ENCODE peak calls at places on chromosomes 2 and 18, in ten cellular contexts. One of them, this sample, is unnamed.

GRCh38 chr2:23967846-23968245 is 27.6 kb downstream of the UBXN2A start:
- DNase-seq in OCI-LY7: no peak
- DNase-seq in PC-3: no peak
- DNase-seq in PC-9: no peak
- DNase-seq in IMR-90: no peak
- DNase-seq in GM23338: no peak
- DNase-seq in mammary epithelial cell: no peak
- DNase-seq in fibroblast of lung: no peak
- DNase-seq in astrocyte: no peak
- DNase-seq in GM12878: no peak
- DNase-seq in this sample: no peak

GRCh38 chr18:50748243-50749229 is 71.3 kb downstream of the MRO start:
- DNase-seq in GM23338: peak; percentile 31
- DNase-seq in IMR-90: no peak
- DNase-seq in mammary epithelial cell: no peak
- DNase-seq in PC-9: no peak
- DNase-seq in astrocyte: no peak
- DNase-seq in fibroblast of lung: no peak
- DNase-seq in GM12878: no peak
- DNase-seq in PC-3: no peak
- DNase-seq in OCI-LY7: no peak
- DNase-seq in this sample: no peak

GRCh38 chr2:54724150-54724559 is 693 bp downstream of the EML6 start:
- DNase-seq in astrocyte: no peak
- DNase-seq in fibroblast of lung: no peak
- DNase-seq in OCI-LY7: no peak
- DNase-seq in IMR-90: no peak
- DNase-seq in PC-3: no peak
- DNase-seq in PC-9: no peak
- DNase-seq in GM23338: no peak
- DNase-seq in mammary epithelial cell: peak; percentile 35
- DNase-seq in GM12878: no peak
- DNase-seq in this sample: peak; percentile 57

GRCh38 chr18:48921305-48922202 is 29.2 kb downstream of the SMAD7 start:
- DNase-seq in GM12878: no peak
- DNase-seq in PC-3: no peak
- DNase-seq in IMR-90: no peak
- DNase-seq in GM23338: no peak
- DNase-seq in astrocyte: no peak
- DNase-seq in PC-9: no peak
- DNase-seq in mammary epithelial cell: no peak
- DNase-seq in fibroblast of lung: no peak
- DNase-seq in OCI-LY7: no peak
- DNase-seq in this sample: peak; percentile 10

GRCh38 chr2:144644549-144644948 is 124.6 kb upstream of the ZEB2 start:
- DNase-seq in PC-9: no peak
- DNase-seq in PC-3: no peak
- DNase-seq in IMR-90: no peak
- DNase-seq in OCI-LY7: no peak
- DNase-seq in astrocyte: no peak
- DNase-seq in mammary epithelial cell: no peak
- DNase-seq in GM12878: no peak
- DNase-seq in GM23338: no peak
- DNase-seq in fibroblast of lung: no peak
- DNase-seq in this sample: no peak

GRCh38 chr2:50347355-50348044 is 684.4 kb downstream of the NRXN1 start:
- DNase-seq in GM12878: no peak
- DNase-seq in astrocyte: no peak
- DNase-seq in PC-9: no peak
- DNase-seq in GM23338: peak; percentile 69
- DNase-seq in fibroblast of lung: peak; percentile 3
- DNase-seq in PC-3: no peak
- DNase-seq in OCI-LY7: no peak
- DNase-seq in IMR-90: no peak
- DNase-seq in mammary epithelial cell: no peak
- DNase-seq in this sample: no peak

GRCh38 chr2:24435391-24436316 is 55.4 kb upstream of the NCOA1 start:
- DNase-seq in IMR-90: peak; percentile 65
- DNase-seq in astrocyte: peak; percentile 41
- DNase-seq in GM12878: no peak
- DNase-seq in PC-9: no peak
- DNase-seq in fibroblast of lung: peak; percentile 64
- DNase-seq in mammary epithelial cell: no peak
- DNase-seq in PC-3: no peak
- DNase-seq in GM23338: no peak
- DNase-seq in OCI-LY7: no peak
- DNase-seq in this sample: peak; percentile 9

GRCh38 chr2:187541086-187542085 is 12.8 kb downstream of the TFPI start:
- DNase-seq in PC-9: no peak
- DNase-seq in OCI-LY7: no peak
- DNase-seq in fibroblast of lung: peak; percentile 96
- DNase-seq in GM23338: no peak
- DNase-seq in IMR-90: peak; percentile 94
- DNase-seq in mammary epithelial cell: no peak
- DNase-seq in GM12878: no peak
- DNase-seq in astrocyte: peak; percentile 96
- DNase-seq in PC-3: peak; percentile 94
- DNase-seq in this sample: peak; percentile 51

GRCh38 chr18:79480171-79480981 is 84.6 kb downstream of the NFATC1 start:
- DNase-seq in OCI-LY7: no peak
- DNase-seq in mammary epithelial cell: no peak
- DNase-seq in GM23338: no peak
- DNase-seq in fibroblast of lung: no peak
- DNase-seq in astrocyte: no peak
- DNase-seq in PC-9: no peak
- DNase-seq in IMR-90: no peak
- DNase-seq in PC-3: no peak
- DNase-seq in GM12878: no peak
- DNase-seq in this sample: peak; percentile 65

DNA sequence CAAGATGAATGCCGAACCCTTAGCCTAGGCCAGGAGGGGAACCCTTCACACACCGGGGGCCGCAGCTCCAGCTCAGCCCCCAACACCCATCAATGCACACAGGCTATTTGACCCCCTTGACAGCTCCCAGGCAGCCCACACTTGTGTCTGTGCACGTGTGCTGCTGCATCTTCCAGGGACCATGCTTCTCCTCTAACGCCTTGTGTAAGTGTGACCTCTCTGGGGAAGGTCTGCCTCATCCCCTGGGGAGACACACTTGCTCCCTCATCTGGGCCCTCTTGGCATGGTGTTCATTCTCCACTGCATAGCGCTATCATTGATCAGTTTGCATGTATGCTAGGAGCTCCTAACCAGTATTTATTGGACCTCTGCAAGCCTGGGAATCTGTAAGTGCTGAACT is 120.0 kb upstream of the FHL2 start:
- DNase-seq in mammary epithelial cell: no peak
- DNase-seq in OCI-LY7: no peak
- DNase-seq in PC-3: peak; percentile 11
- DNase-seq in astrocyte: no peak
- DNase-seq in GM23338: no peak
- DNase-seq in GM12878: no peak
- DNase-seq in fibroblast of lung: no peak
- DNase-seq in PC-9: no peak
- DNase-seq in IMR-90: no peak
- DNase-seq in this sample: no peak
- TF ChIP-seq CTCF in mammary epithelial cell: peak; percentile 31
- TF ChIP-seq CTCF in OCI-LY7: no peak
- TF ChIP-seq CTCF in PC-3: peak; percentile 31
- TF ChIP-seq CTCF in astrocyte: no peak
- TF ChIP-seq CTCF in GM23338: peak; percentile 61
- TF ChIP-seq CTCF in GM12878: no peak
- TF ChIP-seq CTCF in fibroblast of lung: peak; percentile 12
- TF ChIP-seq CTCF in PC-9: no peak
- TF ChIP-seq CTCF in IMR-90: no peak
- TF ChIP-seq CTCF in this sample: no peak

DNA sequence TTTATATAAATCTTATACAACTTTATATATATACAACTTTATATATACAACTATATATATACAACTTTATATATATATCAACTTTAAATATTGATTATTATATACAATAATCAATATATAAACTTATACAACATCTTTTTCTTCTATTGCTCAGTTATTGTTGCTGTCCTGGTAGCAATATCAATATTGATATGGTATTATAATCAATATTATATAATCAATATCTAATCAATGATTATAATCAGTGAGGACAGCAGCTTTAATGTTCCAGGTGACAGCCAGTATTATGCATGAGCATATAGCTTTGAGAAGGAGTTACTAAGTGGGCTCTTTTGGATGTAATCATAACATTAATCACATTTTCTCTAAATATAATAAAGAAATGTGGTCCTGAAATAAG is 242.3 kb upstream of the SOX11 start:
- DNase-seq in mammary epithelial cell: no peak
- DNase-seq in GM12878: no peak
- DNase-seq in PC-9: no peak
- DNase-seq in GM23338: no peak
- DNase-seq in OCI-LY7: no peak
- DNase-seq in fibroblast of lung: no peak
- DNase-seq in IMR-90: no peak
- DNase-seq in PC-3: no peak
- DNase-seq in astrocyte: no peak
- DNase-seq in this sample: no peak
- H4K20me1 ChIP-seq in mammary epithelial cell: no peaks in the 10 kb centered on the region
- H4K20me1 ChIP-seq in GM12878: no peaks in the 10 kb centered on the region
- H4K20me1 ChIP-seq in PC-9: peaks cover 5% of the 10 kb centered on the region
- H4K20me1 ChIP-seq in GM23338: no peaks in the 10 kb centered on the region
- H4K20me1 ChIP-seq in OCI-LY7: no peaks in the 10 kb centered on the region
- H4K20me1 ChIP-seq in fibroblast of lung: no peaks in the 10 kb centered on the region
- H4K20me1 ChIP-seq in IMR-90: no peaks in the 10 kb centered on the region
- H4K20me1 ChIP-seq in PC-3: no peaks in the 10 kb centered on the region
- H4K20me1 ChIP-seq in astrocyte: no peaks in the 10 kb centered on the region
- H4K20me1 ChIP-seq in this sample: no peaks in the 10 kb centered on the region

GRCh38 chr2:218270721-218271486 is 585 bp downstream of the PNKD start:
- DNase-seq in astrocyte: no peak
- DNase-seq in PC-9: peak; percentile 40
- DNase-seq in GM23338: peak; percentile 48
- DNase-seq in IMR-90: no peak
- DNase-seq in fibroblast of lung: no peak
- DNase-seq in OCI-LY7: peak; percentile 48
- DNase-seq in PC-3: peak; percentile 37
- DNase-seq in GM12878: no peak
- DNase-seq in mammary epithelial cell: no peak
- DNase-seq in this sample: peak; percentile 81

GRCh38 chr2:218269900-218270720 is at the start of the genes AAMP and PNKD:
- DNase-seq in OCI-LY7: peak; percentile 100
- DNase-seq in fibroblast of lung: peak; percentile 99
- DNase-seq in IMR-90: peak; percentile 99
- DNase-seq in PC-3: peak; percentile 99
- DNase-seq in mammary epithelial cell: peak; percentile 100
- DNase-seq in GM12878: peak; percentile 96
- DNase-seq in GM23338: peak; percentile 100
- DNase-seq in PC-9: peak; percentile 94
- DNase-seq in astrocyte: peak; percentile 97
- DNase-seq in this sample: peak; percentile 100

GRCh38 chr2:218272531-218273212 is 2.4 kb downstream of the PNKD start:
- DNase-seq in GM12878: peak; percentile 59
- DNase-seq in mammary epithelial cell: peak; percentile 94
- DNase-seq in GM23338: peak; percentile 91
- DNase-seq in PC-3: peak; percentile 97
- DNase-seq in PC-9: peak; percentile 90
- DNase-seq in OCI-LY7: peak; percentile 91
- DNase-seq in IMR-90: peak; percentile 84
- DNase-seq in astrocyte: peak; percentile 70
- DNase-seq in fibroblast of lung: peak; percentile 80
- DNase-seq in this sample: peak; percentile 96

GRCh38 chr2:218271865-218272530 is 1.7 kb downstream of the PNKD start:
- DNase-seq in OCI-LY7: peak; percentile 26
- DNase-seq in mammary epithelial cell: no peak
- DNase-seq in GM12878: no peak
- DNase-seq in PC-9: no peak
- DNase-seq in IMR-90: no peak
- DNase-seq in PC-3: no peak
- DNase-seq in GM23338: no peak
- DNase-seq in fibroblast of lung: no peak
- DNase-seq in astrocyte: no peak
- DNase-seq in this sample: peak; percentile 87

GRCh38 chr2:218271487-218271797 is 1.1 kb downstream of the PNKD start:
- DNase-seq in PC-9: peak; percentile 49
- DNase-seq in fibroblast of lung: no peak
- DNase-seq in mammary epithelial cell: peak; percentile 55
- DNase-seq in GM23338: peak; percentile 17
- DNase-seq in IMR-90: no peak
- DNase-seq in OCI-LY7: no peak
- DNase-seq in astrocyte: no peak
- DNase-seq in GM12878: no peak
- DNase-seq in PC-3: peak; percentile 30
- DNase-seq in this sample: peak; percentile 65
- H3K36me3 ChIP-seq in PC-9: peaks cover 18% of the 10 kb centered on the region
- H3K36me3 ChIP-seq in fibroblast of lung: peaks cover 19% of the 10 kb centered on the region
- H3K36me3 ChIP-seq in mammary epithelial cell: peaks cover 21% of the 10 kb centered on the region
- H3K36me3 ChIP-seq in GM23338: peaks cover 10% of the 10 kb centered on the region
- H3K36me3 ChIP-seq in IMR-90: peaks cover 40% of the 10 kb centered on the region
- H3K36me3 ChIP-seq in OCI-LY7: peaks cover 48% of the 10 kb centered on the region
- H3K36me3 ChIP-seq in astrocyte: peaks cover 32% of the 10 kb centered on the region
- H3K36me3 ChIP-seq in GM12878: peaks cover 21% of the 10 kb centered on the region
- H3K36me3 ChIP-seq in PC-3: peaks cover 29% of the 10 kb centered on the region
- H3K36me3 ChIP-seq in this sample: peaks cover 47% of the 10 kb centered on the region

GRCh38 chr18:43195421-43195820 is 79.9 kb upstream of the RIT2 start:
- DNase-seq in GM12878: no peak
- DNase-seq in astrocyte: no peak
- DNase-seq in OCI-LY7: no peak
- DNase-seq in fibroblast of lung: no peak
- DNase-seq in PC-9: no peak
- DNase-seq in GM23338: no peak
- DNase-seq in IMR-90: no peak
- DNase-seq in mammary epithelial cell: no peak
- DNase-seq in PC-3: no peak
- DNase-seq in this sample: no peak

GRCh38 chr18:43192408-43192807 is 76.9 kb upstream of the RIT2 start:
- DNase-seq in fibroblast of lung: peak; percentile 64
- DNase-seq in PC-9: no peak
- DNase-seq in IMR-90: no peak
- DNase-seq in astrocyte: peak; percentile 47
- DNase-seq in mammary epithelial cell: peak; percentile 5
- DNase-seq in GM23338: no peak
- DNase-seq in PC-3: no peak
- DNase-seq in GM12878: no peak
- DNase-seq in OCI-LY7: no peak
- DNase-seq in this sample: peak; percentile 36

DNA sequence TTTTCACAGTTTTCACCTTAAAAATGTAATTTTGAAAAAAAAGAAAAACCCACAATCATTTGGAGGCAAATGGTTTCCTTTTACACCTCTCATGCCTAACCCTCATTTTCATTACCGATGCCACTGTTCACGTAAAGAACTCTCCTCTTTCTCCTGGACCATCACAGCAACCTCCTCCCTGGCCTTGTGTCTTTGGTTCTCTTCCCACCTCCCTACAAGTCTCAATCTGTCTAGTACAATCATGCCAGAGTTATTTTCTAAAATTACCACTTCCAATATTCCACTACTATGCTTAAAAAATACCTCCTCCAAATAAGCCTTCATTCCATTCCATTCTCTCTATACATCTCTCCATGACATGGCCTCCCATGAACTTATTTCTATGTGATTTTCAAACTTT is 77.9 kb upstream of the RIT2 start:
- DNase-seq in astrocyte: no peak
- DNase-seq in GM12878: no peak
- DNase-seq in OCI-LY7: no peak
- DNase-seq in fibroblast of lung: no peak
- DNase-seq in GM23338: no peak
- DNase-seq in PC-3: no peak
- DNase-seq in IMR-90: no peak
- DNase-seq in mammary epithelial cell: no peak
- DNase-seq in PC-9: no peak
- DNase-seq in this sample: no peak
- TF ChIP-seq CTCF in astrocyte: no peak
- TF ChIP-seq CTCF in GM12878: no peak
- TF ChIP-seq CTCF in OCI-LY7: no peak
- TF ChIP-seq CTCF in fibroblast of lung: no peak
- TF ChIP-seq CTCF in GM23338: no peak
- TF ChIP-seq CTCF in PC-3: no peak
- TF ChIP-seq CTCF in IMR-90: no peak
- TF ChIP-seq CTCF in mammary epithelial cell: no peak
- TF ChIP-seq CTCF in PC-9: no peak
- TF ChIP-seq CTCF in this sample: no peak